ENCODE peak calls at places on chromosome 2, in four cellular contexts. One of them, this sample, is unnamed.
A peak's percentile ranks its signal among the peaks of the same experiment; 100 is the strongest.

GRCh38 chr2:191625016-191625415 is 52.9 kb upstream of the NABP1 start:
- DNase-seq in H1: no peak
- DNase-seq in K562: no peak
- DNase-seq in HepG2: peak; percentile 75
- DNase-seq in this sample: no peak

GRCh38 chr2:37993135-37993534 is 68.0 kb downstream of the RMDN2 start:
- DNase-seq in H1: no peak
- DNase-seq in K562: no peak
- DNase-seq in HepG2: no peak
- DNase-seq in this sample: no peak

GRCh38 chr2:41853427-41854191 is 194.2 kb upstream of the PKDCC start:
- DNase-seq in H1: peak; percentile 79
- DNase-seq in K562: peak; percentile 53
- DNase-seq in HepG2: peak; percentile 71
- DNase-seq in this sample: no peak

GRCh38 chr2:62396880-62397279 is 109.1 kb downstream of the TMEM17 start:
- DNase-seq in H1: no peak
- DNase-seq in K562: no peak
- DNase-seq in HepG2: no peak
- DNase-seq in this sample: no peak

GRCh38 chr2:159152119-159152778 is 134.3 kb downstream of the WDSUB1 start:
- DNase-seq in H1: no peak
- DNase-seq in K562: peak; percentile 66
- DNase-seq in HepG2: no peak
- DNase-seq in this sample: no peak

GRCh38 chr2:118763797-118764196 is 83.7 kb downstream of the EN1 start:
- DNase-seq in H1: peak; percentile 65
- DNase-seq in K562: no peak
- DNase-seq in HepG2: peak; percentile 8
- DNase-seq in this sample: no peak

GRCh38 chr2:159525012-159525411 is 91.3 kb downstream of the BAZ2B start:
- DNase-seq in H1: no peak
- DNase-seq in K562: no peak
- DNase-seq in HepG2: no peak
- DNase-seq in this sample: no peak

GRCh38 chr2:191521608-191522208 is 156.2 kb upstream of the NABP1 start:
- DNase-seq in H1: no peak
- DNase-seq in K562: peak; percentile 3
- DNase-seq in HepG2: peak; percentile 40
- DNase-seq in this sample: no peak

GRCh38 chr2:70907130-70907756 is 28.5 kb upstream of the ATP6V1B1 start:
- DNase-seq in H1: peak; percentile 59
- DNase-seq in K562: no peak
- DNase-seq in HepG2: no peak
- DNase-seq in this sample: no peak

GRCh38 chr2:3399829-3400228 is 20.3 kb downstream of the TRAPPC12 start:
- DNase-seq in H1: no peak
- DNase-seq in K562: no peak
- DNase-seq in HepG2: no peak
- DNase-seq in this sample: no peak

GRCh38 chr2:28725021-28725711 is 26.5 kb upstream of the PPP1CB start:
- DNase-seq in H1: no peak
- DNase-seq in K562: no peak
- DNase-seq in HepG2: no peak
- DNase-seq in this sample: no peak

GRCh38 chr2:237515166-237515565 is 28.1 kb downstream of the MLPH start:
- DNase-seq in H1: no peak
- DNase-seq in K562: no peak
- DNase-seq in HepG2: no peak
- DNase-seq in this sample: no peak

GRCh38 chr2:165697727-165698620 is 96.1 kb downstream of the GALNT3 start:
- DNase-seq in H1: no peak
- DNase-seq in K562: no peak
- DNase-seq in HepG2: no peak
- DNase-seq in this sample: no peak

GRCh38 chr2:174561283-174562275 is 36.0 kb downstream of the WIPF1 start:
- DNase-seq in H1: no peak
- DNase-seq in K562: no peak
- DNase-seq in HepG2: no peak
- DNase-seq in this sample: no peak

GRCh38 chr2:63058742-63059433 is 8.3 kb downstream of the OTX1 start:
- DNase-seq in H1: peak; percentile 79
- DNase-seq in K562: no peak
- DNase-seq in HepG2: no peak
- DNase-seq in this sample: no peak

GRCh38 chr2:127535422-127535901 is at the start of gene MYO7B:
- DNase-seq in H1: no peak
- DNase-seq in K562: no peak
- DNase-seq in HepG2: no peak
- DNase-seq in this sample: no peak

GRCh38 chr2:182228073-182228473 is 198.8 kb downstream of the PDE1A start:
- DNase-seq in H1: no peak
- DNase-seq in K562: no peak
- DNase-seq in HepG2: no peak
- DNase-seq in this sample: no peak

GRCh38 chr2:39216495-39217191 is 27.1 kb downstream of the CDKL4 start:
- DNase-seq in H1: no peak
- DNase-seq in K562: no peak
- DNase-seq in HepG2: peak; percentile 78
- DNase-seq in this sample: no peak

GRCh38 chr2:88540346-88540745 is 86.9 kb downstream of the EIF2AK3 start:
- DNase-seq in H1: no peak
- DNase-seq in K562: no peak
- DNase-seq in HepG2: no peak
- DNase-seq in this sample: no peak

GRCh38 chr2:31440764-31441163 is 26.2 kb upstream of the XDH start:
- DNase-seq in H1: no peak
- DNase-seq in K562: no peak
- DNase-seq in HepG2: no peak
- DNase-seq in this sample: no peak

GRCh38 chr2:99977947-99978346 is 164.4 kb downstream of the AFF3 start:
- DNase-seq in H1: no peak
- DNase-seq in K562: no peak
- DNase-seq in HepG2: no peak
- DNase-seq in this sample: no peak

GRCh38 chr2:120771111-120771555 is 35.5 kb downstream of the GLI2 start:
- DNase-seq in H1: no peak
- DNase-seq in K562: no peak
- DNase-seq in HepG2: no peak
- DNase-seq in this sample: no peak

GRCh38 chr2:144513388-144514100 is 6.4 kb downstream of the ZEB2 start:
- DNase-seq in H1: no peak
- DNase-seq in K562: peak; percentile 27
- DNase-seq in HepG2: no peak
- DNase-seq in this sample: no peak

GRCh38 chr2:11051280-11051679 is 104.0 kb upstream of the SLC66A3 start:
- DNase-seq in H1: peak; percentile 2
- DNase-seq in K562: no peak
- DNase-seq in HepG2: no peak
- DNase-seq in this sample: no peak

GRCh38 chr2:51734115-51734514 is 702.2 kb upstream of the NRXN1 start:
- DNase-seq in H1: no peak
- DNase-seq in K562: no peak
- DNase-seq in HepG2: no peak
- DNase-seq in this sample: no peak

GRCh38 chr2:224104668-224105386 is 65.7 kb upstream of the SERPINE2 start:
- DNase-seq in H1: no peak
- DNase-seq in K562: no peak
- DNase-seq in HepG2: peak; percentile 94
- DNase-seq in this sample: no peak

GRCh38 chr2:51960846-51961335 is 929.0 kb upstream of the NRXN1 start:
- DNase-seq in H1: no peak
- DNase-seq in K562: no peak
- DNase-seq in HepG2: no peak
- DNase-seq in this sample: no peak

GRCh38 chr2:69577467-69578200 is 65.9 kb downstream of the AAK1 start:
- DNase-seq in H1: no peak
- DNase-seq in K562: no peak
- DNase-seq in HepG2: no peak
- DNase-seq in this sample: no peak

GRCh38 chr2:191152841-191153240 is 2.0 kb upstream of the STAT4 start:
- DNase-seq in H1: no peak
- DNase-seq in K562: peak; percentile 18
- DNase-seq in HepG2: no peak
- DNase-seq in this sample: no peak

GRCh38 chr2:157257312-157258252 is at the start of gene GALNT5:
- DNase-seq in H1: peak; percentile 52
- DNase-seq in K562: peak; percentile 91
- DNase-seq in HepG2: no peak
- DNase-seq in this sample: no peak
- TF ChIP-seq TAF1 in H1: no peak
- TF ChIP-seq TAF1 in K562: peak; percentile 66
- TF ChIP-seq TAF1 in HepG2: no peak
- TF ChIP-seq TAF1 in this sample: no peak

GRCh38 chr2:72222829-72223564 is 75.3 kb upstream of the CYP26B1 start:
- DNase-seq in H1: no peak
- DNase-seq in K562: no peak
- DNase-seq in HepG2: no peak
- DNase-seq in this sample: no peak
- TF ChIP-seq ZNF274 in H1: no peak
- TF ChIP-seq ZNF274 in K562: no peak
- TF ChIP-seq ZNF274 in HepG2: no peak
- TF ChIP-seq ZNF274 in this sample: no peak

GRCh38 chr2:201854841-201855240 is 48.5 kb downstream of the CDK15 start:
- DNase-seq in H1: no peak
- DNase-seq in K562: no peak
- DNase-seq in HepG2: no peak
- DNase-seq in this sample: no peak
- TF ChIP-seq CEBPB in H1: no peak
- TF ChIP-seq CEBPB in K562: no peak
- TF ChIP-seq CEBPB in HepG2: no peak
- TF ChIP-seq CEBPB in this sample: no peak

GRCh38 chr2:96174251-96175144 is 29.3 kb upstream of the DUSP2 start:
- DNase-seq in H1: peak; percentile 90
- DNase-seq in K562: peak; percentile 80
- DNase-seq in HepG2: peak; percentile 71
- DNase-seq in this sample: no peak

GRCh38 chr2:96171836-96172235 is 26.6 kb upstream of the DUSP2 start:
- DNase-seq in H1: no peak
- DNase-seq in K562: no peak
- DNase-seq in HepG2: no peak
- DNase-seq in this sample: no peak

GRCh38 chr2:96176661-96177060 is 31.4 kb upstream of the DUSP2 start:
- DNase-seq in H1: no peak
- DNase-seq in K562: no peak
- DNase-seq in HepG2: no peak
- DNase-seq in this sample: no peak

GRCh38 chr2:96180002-96180401 is 28.6 kb downstream of the STARD7 start:
- DNase-seq in H1: no peak
- DNase-seq in K562: no peak
- DNase-seq in HepG2: no peak
- DNase-seq in this sample: no peak

GRCh38 chr2:96175951-96176350 is 30.7 kb upstream of the DUSP2 start:
- DNase-seq in H1: no peak
- DNase-seq in K562: no peak
- DNase-seq in HepG2: no peak
- DNase-seq in this sample: no peak
- TF ChIP-seq TAF1 in H1: no peak
- TF ChIP-seq TAF1 in K562: no peak
- TF ChIP-seq TAF1 in HepG2: no peak
- TF ChIP-seq TAF1 in this sample: no peak

DNA sequence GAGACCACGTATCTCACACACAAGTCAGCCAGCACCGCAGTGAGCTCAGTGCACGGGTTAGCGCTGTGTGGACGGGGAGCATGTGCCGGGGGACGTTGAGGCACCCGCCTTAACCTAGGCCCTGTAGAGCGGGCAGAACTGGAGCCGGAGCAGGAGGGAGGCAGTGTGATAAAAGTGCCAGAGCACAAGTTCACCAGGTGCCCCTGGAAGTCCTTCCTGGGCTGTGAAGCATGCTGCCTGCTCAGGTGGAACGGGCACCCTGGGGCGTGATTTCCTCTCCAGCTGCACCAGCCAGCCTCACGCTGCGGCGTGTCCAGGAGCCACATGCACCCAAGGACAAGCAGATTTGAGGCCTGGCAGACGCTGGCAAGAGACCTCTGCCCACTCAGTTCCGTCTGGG is 50.3 kb downstream of the ITGB1BP1 start:
- DNase-seq in H1: no peak
- DNase-seq in K562: no peak
- DNase-seq in HepG2: no peak
- DNase-seq in this sample: no peak
- TF ChIP-seq ZNF274 in H1: no peak
- TF ChIP-seq ZNF274 in K562: no peak
- TF ChIP-seq ZNF274 in HepG2: no peak
- TF ChIP-seq ZNF274 in this sample: no peak

DNA sequence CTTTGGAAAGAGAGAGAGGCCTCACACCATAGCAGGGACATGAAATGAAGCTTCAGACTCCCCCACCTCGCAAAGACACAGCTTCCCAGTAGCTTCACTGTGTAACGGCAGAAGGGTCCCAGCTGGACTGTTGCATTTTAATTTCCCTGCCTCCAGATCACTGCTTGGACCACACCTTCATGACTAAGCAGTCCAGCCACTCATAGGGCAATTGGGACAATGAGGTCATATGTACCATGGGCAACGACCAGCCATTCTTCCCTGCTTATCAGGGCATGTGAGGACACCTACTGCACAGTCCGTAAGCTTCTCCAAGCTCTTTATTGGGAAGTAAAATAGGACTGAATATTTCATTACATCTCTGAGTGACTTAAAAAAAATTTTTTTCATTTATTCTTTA is 183.0 kb downstream of the MREG start:
- DNase-seq in H1: no peak
- DNase-seq in K562: peak; percentile 87
- DNase-seq in HepG2: peak; percentile 55
- DNase-seq in this sample: no peak
- TF ChIP-seq CEBPB in H1: no peak
- TF ChIP-seq CEBPB in K562: no peak
- TF ChIP-seq CEBPB in HepG2: no peak
- TF ChIP-seq CEBPB in this sample: no peak

DNA sequence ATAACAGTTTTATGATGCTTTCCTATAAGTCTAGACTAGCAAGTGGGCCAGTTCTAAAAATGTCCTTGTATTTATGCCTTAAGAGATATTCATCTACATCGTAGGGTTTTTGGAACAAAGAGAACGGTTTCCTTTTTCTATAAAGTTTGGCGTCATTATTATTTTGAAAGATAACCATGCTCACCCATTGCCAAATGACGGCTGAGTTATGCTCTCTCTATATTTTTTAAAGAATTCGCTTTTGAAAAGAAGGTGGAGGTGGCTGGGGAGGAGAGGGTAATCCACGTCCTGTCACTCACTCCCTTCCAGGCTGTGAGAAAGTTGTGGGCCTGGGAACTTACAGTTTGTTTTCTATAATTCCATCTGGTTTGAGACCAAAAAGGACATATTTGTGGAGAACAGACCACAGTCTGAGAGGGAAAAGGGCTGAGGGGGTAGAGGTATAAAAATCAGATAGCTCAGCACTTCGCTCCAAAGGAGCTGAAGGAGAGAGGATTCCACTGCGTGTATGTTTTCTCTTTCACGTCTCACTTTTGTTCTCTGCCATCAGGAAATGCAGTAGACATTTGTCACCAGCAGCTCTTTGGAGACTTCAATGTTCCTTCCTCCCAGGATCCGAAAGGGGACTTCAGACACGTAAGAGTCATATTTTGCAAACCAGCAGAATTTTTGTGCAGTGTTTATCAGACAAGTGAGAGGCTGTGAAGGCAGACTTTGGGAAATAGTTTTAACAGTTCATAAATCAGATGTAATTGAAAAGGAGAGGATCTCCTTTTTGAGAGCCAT is 282.0 kb upstream of the FN1 start:
- DNase-seq in H1: no peak
- DNase-seq in K562: no peak
- DNase-seq in HepG2: no peak
- DNase-seq in this sample: no peak
- TF ChIP-seq TAF1 in H1: no peak
- TF ChIP-seq TAF1 in K562: no peak
- TF ChIP-seq TAF1 in HepG2: no peak
- TF ChIP-seq TAF1 in this sample: no peak

This sample was measured in GM12878.